ENCODE peak calls at places on chromosomes 11 and 22, in ten cellular contexts. D, M, G, H, I, V, J, O, X and N are unnamed samples.

GRCh38 chr22:23849009-23850006 is 8.4 kb upstream of the SLC2A11 start:
- DNase-seq in D (peak), M (peak), G (peak), H (no peak), I (peak), V (no peak), J (peak), O (peak), X (peak), N (no peak)

GRCh38 chr22:40183029-40183581 is 5.4 kb downstream of the TNRC6B start:
- DNase-seq in D (no peak), M (no peak), G (peak), H (peak), I (no peak), V (no peak), J (no peak), O (peak), X (no peak), N (peak)

GRCh38 chr11:67292671-67293070 is 3.6 kb downstream of the ANKRD13D start:
- DNase-seq in D (no peak), M (no peak), G (no peak), H (no peak), I (no peak), V (no peak), J (no peak), O (no peak), X (no peak), N (no peak)

GRCh38 chr11:124944565-124944964 is 8.7 kb upstream of the HEPACAM start:
- DNase-seq in D (no peak), M (no peak), G (no peak), H (no peak), I (no peak), V (no peak), J (no peak), O (no peak), X (no peak), N (no peak)

GRCh38 chr11:117356126-117356761 is 28.6 kb downstream of the CEP164 start:
- DNase-seq in D (no peak), M (no peak), G (no peak), H (no peak), I (no peak), V (no peak), J (no peak), O (no peak), X (no peak), N (no peak)

GRCh38 chr22:49538006-49538405 is 289.7 kb downstream of the BRD1 start:
- DNase-seq in D (no peak), M (no peak), G (no peak), H (no peak), I (no peak), V (no peak), J (no peak), O (no peak), X (no peak), N (no peak)

GRCh38 chr11:112185883-112186282 is 10.6 kb downstream of the BCO2 start:
- DNase-seq in D (no peak), M (no peak), G (no peak), H (no peak), I (no peak), V (no peak), J (no peak), O (no peak), X (no peak), N (no peak)

GRCh38 chr11:122690801-122691649 is 35.5 kb downstream of the UBASH3B start:
- DNase-seq in D (no peak), M (peak), G (peak), H (no peak), I (no peak), V (no peak), J (no peak), O (no peak), X (no peak), N (no peak)

GRCh38 chr11:105989124-105989523 is 32.9 kb downstream of the MSANTD4 start:
- DNase-seq in D (no peak), M (no peak), G (no peak), H (no peak), I (no peak), V (no peak), J (no peak), O (no peak), X (no peak), N (no peak)

GRCh38 chr11:63832336-63832735 is 6.6 kb upstream of the MARK2 start:
- DNase-seq in D (no peak), M (no peak), G (no peak), H (no peak), I (no peak), V (no peak), J (no peak), O (no peak), X (no peak), N (no peak)

GRCh38 chr11:14424096-14424495 is 65.1 kb upstream of the RRAS2 start:
- DNase-seq in D (no peak), M (no peak), G (peak), H (no peak), I (no peak), V (no peak), J (no peak), O (no peak), X (no peak), N (no peak)

GRCh38 chr22:30860176-30861105 is 108.1 kb downstream of the MORC2 start:
- DNase-seq in D (peak), M (no peak), G (no peak), H (no peak), I (no peak), V (no peak), J (no peak), O (no peak), X (no peak), N (no peak)

GRCh38 chr22:29917052-29917902 is 34.3 kb downstream of the MTMR3 start:
- DNase-seq in D (peak), M (peak), G (no peak), H (no peak), I (no peak), V (no peak), J (no peak), O (no peak), X (no peak), N (no peak)

DNA sequence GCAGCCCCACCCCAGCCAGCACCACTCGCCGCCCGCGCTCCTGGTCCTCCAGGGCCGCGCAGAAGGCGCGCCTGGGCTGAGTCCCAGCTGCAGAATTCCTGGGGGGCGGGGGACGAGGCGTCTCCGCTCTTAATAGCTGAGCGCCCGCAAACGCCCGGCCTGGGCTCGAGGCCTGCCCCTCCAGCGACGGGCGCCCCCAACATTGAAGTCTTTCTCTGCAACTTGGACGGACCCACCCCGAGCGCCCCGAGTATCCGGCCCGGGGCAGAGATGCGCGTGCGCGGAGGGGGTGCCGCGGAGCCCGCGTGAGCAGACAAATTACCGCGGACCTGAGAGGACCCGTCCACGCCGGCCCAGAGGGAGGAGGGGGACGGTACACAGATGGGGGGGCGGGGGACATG is 6.7 kb upstream of the SYT7 start:
- DNase-seq in D (peak), M (peak), G (no peak), H (no peak), I (peak), V (no peak), J (peak), O (no peak), X (peak), N (no peak)
- H3K4me3 ChIP-seq in D (peak), M (peak), G (peak), H (peak), I (peak), V (peak), J (peak), O (peak), X (peak), N (peak)

GRCh38 chr22:17836977-17837742 is 62.9 kb upstream of the BID start:
- DNase-seq in D (no peak), M (peak), G (no peak), H (no peak), I (no peak), V (no peak), J (no peak), O (no peak), X (no peak), N (no peak)
- TF ChIP-seq CTCF in D (no peak), M (no peak), G (peak), H (peak), I (no peak), V (no peak), J (no peak), O (no peak), X (no peak), N (no peak)

GRCh38 chr22:46083383-46084350 is 66.7 kb upstream of the PPARA start:
- DNase-seq in D (peak), M (no peak), G (no peak), H (no peak), I (no peak), V (no peak), J (peak), O (no peak), X (no peak), N (no peak)

GRCh38 chr22:46084376-46084775 is 66.0 kb upstream of the PPARA start:
- DNase-seq in D (no peak), M (no peak), G (no peak), H (no peak), I (no peak), V (no peak), J (no peak), O (no peak), X (no peak), N (no peak)

GRCh38 chr22:46081036-46081830 is 69.1 kb upstream of the PPARA start:
- DNase-seq in D (peak), M (no peak), G (no peak), H (no peak), I (no peak), V (no peak), J (peak), O (no peak), X (no peak), N (no peak)

GRCh38 chr22:46081831-46082210 is 68.5 kb upstream of the PPARA start:
- DNase-seq in D (peak), M (no peak), G (no peak), H (no peak), I (no peak), V (no peak), J (peak), O (no peak), X (no peak), N (no peak)

GRCh38 chr22:46082633-46083032 is 67.7 kb upstream of the PPARA start:
- DNase-seq in D (no peak), M (no peak), G (no peak), H (no peak), I (no peak), V (no peak), J (no peak), O (no peak), X (no peak), N (no peak)
- H3K4me3 ChIP-seq in D (no peak), M (no peak), G (peak), H (peak), I (no peak), V (peak), J (peak), O (peak), X (no peak), N (peak)

GRCh38 chr22:45112136-45112879 is 51.4 kb upstream of the NUP50 start:
- DNase-seq in D (no peak), M (no peak), G (no peak), H (no peak), I (no peak), V (no peak), J (no peak), O (peak), X (no peak), N (no peak)
- TF ChIP-seq CTCF in D (no peak), M (no peak), G (no peak), H (no peak), I (no peak), V (no peak), J (no peak), O (no peak), X (no peak), N (no peak)

DNA sequence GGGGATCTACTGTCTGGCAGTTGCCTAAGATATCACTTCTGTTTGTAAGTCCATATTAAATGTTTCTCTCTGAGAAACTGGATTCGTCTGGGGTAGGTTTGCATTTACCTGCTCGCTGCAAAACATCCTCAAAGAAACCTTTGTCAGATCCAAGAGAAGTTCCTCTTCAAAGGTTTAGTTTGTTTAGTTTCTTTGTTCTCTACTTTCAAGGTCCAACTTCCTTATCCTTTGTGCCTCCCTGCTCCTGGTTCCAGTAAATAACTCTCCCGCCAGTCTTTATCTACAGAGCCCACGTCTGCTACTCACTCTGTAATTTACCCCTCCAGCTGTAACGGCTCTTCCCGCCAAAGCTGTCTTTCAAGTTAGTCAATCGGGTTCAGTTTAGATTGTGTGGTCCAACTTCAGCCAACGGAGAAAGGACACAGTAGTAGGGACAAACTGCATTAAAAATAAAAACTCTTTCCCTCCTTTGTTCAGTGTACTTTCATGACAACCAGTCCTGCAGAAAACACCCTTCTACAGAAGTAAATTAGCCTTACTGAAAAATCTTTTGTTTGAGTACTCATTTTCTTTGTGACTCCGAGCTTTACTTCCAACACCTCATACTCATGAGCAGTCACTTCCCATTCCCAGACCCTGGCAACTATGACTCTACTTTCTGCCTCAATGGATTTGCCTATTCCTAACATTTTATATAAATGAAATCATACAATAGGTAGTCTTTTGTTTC is 41.0 kb downstream of the TMPRSS5 start:
- DNase-seq in D (no peak), M (no peak), G (no peak), H (no peak), I (peak), V (no peak), J (no peak), O (no peak), X (no peak), N (no peak)
- H3K4me3 ChIP-seq in D (no peak), M (no peak), G (no peak), H (no peak), I (no peak), V (peak), J (no peak), O (no peak), X (no peak), N (no peak)

DNA sequence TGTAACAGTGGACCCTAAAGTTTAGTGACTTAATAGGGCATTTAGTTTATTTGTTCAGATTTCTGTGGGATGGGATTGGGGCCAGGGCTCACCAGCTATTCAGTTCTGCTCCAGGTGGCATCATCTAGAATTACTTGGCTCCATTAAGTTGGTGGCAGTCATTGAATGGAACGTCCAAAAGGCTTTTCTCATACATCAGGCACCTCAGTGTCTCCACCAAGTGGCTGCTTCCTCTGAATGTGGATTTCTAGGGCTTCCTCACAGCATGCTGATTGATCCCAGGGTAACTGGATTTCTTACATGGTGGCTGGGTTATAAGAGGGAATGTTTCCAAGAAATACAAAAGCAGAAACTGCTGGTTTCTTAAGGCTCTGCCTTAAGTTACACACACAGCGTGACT is 34.7 kb downstream of the USP47 start:
- DNase-seq in D (peak), M (peak), G (no peak), H (no peak), I (no peak), V (no peak), J (no peak), O (peak), X (no peak), N (no peak)
- TF ChIP-seq CTCF in D (no peak), M (peak), G (peak), H (peak), I (no peak), V (peak), J (no peak), O (peak), X (no peak), N (peak)

GRCh38 chr11:36449566-36450390 is 60.3 kb downstream of the TRAF6 start:
- DNase-seq in D (no peak), M (no peak), G (peak), H (peak), I (no peak), V (no peak), J (no peak), O (no peak), X (no peak), N (no peak)
- H3K4me3 ChIP-seq in D (no peak), M (no peak), G (no peak), H (no peak), I (no peak), V (peak), J (peak), O (no peak), X (no peak), N (no peak)